ENCODE peak calls at places on chromosomes 11 and 22, in seven cellular contexts. M is SK-N-SH, A is H1, H is GM12891, T is GM12878, J is HepG2, B is K562. E is an unnamed sample.

GRCh38 chr11:79100093-79100704 is 340.6 kb downstream of the TENM4 start:
- DNase-seq in M (peak; percentile 82), A (peak; percentile 57), H (peak; percentile 66), T (no peak), J (peak; percentile 45), B (peak; percentile 58), E (peak; percentile 41)

GRCh38 chr11:114172055-114172861 is 112.7 kb downstream of the ZBTB16 start:
- DNase-seq in M (no peak), A (no peak), H (no peak), T (no peak), J (no peak), B (no peak), E (no peak)

GRCh38 chr22:35631597-35631996 is 14.5 kb upstream of the MB start:
- DNase-seq in M (peak; percentile 60), A (peak; percentile 85), H (peak; percentile 37), T (no peak), J (peak; percentile 60), B (peak; percentile 56), E (no peak)

GRCh38 chr11:100068116-100068515 is 619.0 kb upstream of the ARHGAP42 start:
- DNase-seq in M (no peak), A (no peak), H (no peak), T (no peak), J (no peak), B (no peak), E (no peak)

GRCh38 chr22:35044607-35045390 is 21.2 kb upstream of the ISX start:
- DNase-seq in M (no peak), A (no peak), H (no peak), T (no peak), J (no peak), B (no peak), E (no peak)

GRCh38 chr11:12461516-12461915 is 84.1 kb downstream of the PARVA start:
- DNase-seq in M (peak; percentile 27), A (no peak), H (no peak), T (no peak), J (no peak), B (peak; percentile 45), E (no peak)

GRCh38 chr11:35461917-35462316 is 42.6 kb upstream of the SLC1A2 start:
- DNase-seq in M (no peak), A (no peak), H (no peak), T (no peak), J (no peak), B (no peak), E (no peak)

GRCh38 chr11:134633276-134633675 is 221.2 kb upstream of the B3GAT1 start:
- DNase-seq in M (no peak), A (no peak), H (no peak), T (no peak), J (no peak), B (no peak), E (no peak)

GRCh38 chr11:103624708-103625623 is 411.5 kb upstream of the DDI1 start:
- DNase-seq in M (peak; percentile 22), A (no peak), H (no peak), T (no peak), J (no peak), B (no peak), E (no peak)

GRCh38 chr22:50578776-50579310 is 616 bp upstream of the CPT1B start:
- DNase-seq in M (no peak), A (no peak), H (no peak), T (no peak), J (no peak), B (no peak), E (no peak)

GRCh38 chr11:123519055-123519796 is 89.2 kb downstream of the GRAMD1B start:
- DNase-seq in M (peak; percentile 55), A (peak; percentile 52), H (no peak), T (no peak), J (no peak), B (no peak), E (no peak)

GRCh38 chr22:19478466-19479357 is at the start of gene UFD1:
- DNase-seq in M (peak; percentile 91), A (peak; percentile 88), H (peak; percentile 79), T (no peak), J (peak; percentile 70), B (peak; percentile 95), E (peak; percentile 73)

DNA sequence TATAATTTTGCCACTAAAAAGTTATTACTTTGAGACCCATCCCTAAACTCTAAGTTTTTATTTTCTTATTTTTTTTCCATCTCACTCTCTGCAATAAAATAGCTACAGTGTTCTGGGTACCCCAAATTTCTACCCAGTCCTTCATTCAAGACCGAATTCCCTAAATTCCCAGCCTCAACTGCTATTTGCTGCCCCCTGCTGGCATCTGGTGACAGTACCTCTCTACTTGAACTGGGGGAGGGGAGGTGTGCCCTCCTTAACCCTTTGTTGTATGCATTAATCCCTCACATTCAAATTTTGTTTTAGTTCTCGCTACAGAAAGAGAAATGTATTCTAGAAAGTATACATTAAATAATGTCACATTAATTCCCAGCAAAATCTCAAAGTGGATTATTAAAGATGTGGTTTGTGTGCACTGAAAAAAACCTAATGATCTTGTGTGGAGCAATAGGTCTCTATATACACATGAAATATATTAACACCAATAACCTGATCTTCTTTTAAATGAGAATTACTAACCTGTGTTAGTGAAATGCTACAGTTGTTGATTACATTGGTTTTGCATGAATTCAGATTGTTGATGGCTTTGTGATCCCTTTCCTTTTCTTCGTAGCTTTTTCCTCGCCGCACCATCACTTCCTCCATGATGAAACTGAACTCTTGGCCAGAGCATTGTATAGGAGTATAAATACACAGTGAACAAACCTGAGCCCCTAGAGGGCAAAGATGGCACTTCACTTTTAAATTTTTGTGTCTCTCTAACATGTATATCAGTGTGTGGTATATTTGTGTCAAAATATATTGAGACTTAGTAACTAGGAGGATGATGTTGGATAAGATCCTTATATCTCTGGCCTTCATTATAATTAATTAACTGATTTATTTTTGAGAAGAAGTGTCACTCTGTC is 590.0 kb downstream of the METTL15 start:
- DNase-seq in M (peak; percentile 56), A (peak; percentile 91), H (peak; percentile 2), T (no peak), J (peak; percentile 41), B (peak; percentile 52), E (no peak)
- TF ChIP-seq POLR2AphosphoS5 in M (no peak), A (no peak), H (no peak), T (no peak), J (no peak), B (no peak), E (no peak)

GRCh38 chr11:14578551-14578956 is 58.4 kb upstream of the PSMA1 start:
- DNase-seq in M (peak; percentile 24), A (no peak), H (no peak), T (peak; percentile 65), J (peak; percentile 82), B (peak; percentile 52), E (no peak)
- TF ChIP-seq TAF1 in M (no peak), A (no peak), H (no peak), T (no peak), J (no peak), B (no peak), E (no peak)

DNA sequence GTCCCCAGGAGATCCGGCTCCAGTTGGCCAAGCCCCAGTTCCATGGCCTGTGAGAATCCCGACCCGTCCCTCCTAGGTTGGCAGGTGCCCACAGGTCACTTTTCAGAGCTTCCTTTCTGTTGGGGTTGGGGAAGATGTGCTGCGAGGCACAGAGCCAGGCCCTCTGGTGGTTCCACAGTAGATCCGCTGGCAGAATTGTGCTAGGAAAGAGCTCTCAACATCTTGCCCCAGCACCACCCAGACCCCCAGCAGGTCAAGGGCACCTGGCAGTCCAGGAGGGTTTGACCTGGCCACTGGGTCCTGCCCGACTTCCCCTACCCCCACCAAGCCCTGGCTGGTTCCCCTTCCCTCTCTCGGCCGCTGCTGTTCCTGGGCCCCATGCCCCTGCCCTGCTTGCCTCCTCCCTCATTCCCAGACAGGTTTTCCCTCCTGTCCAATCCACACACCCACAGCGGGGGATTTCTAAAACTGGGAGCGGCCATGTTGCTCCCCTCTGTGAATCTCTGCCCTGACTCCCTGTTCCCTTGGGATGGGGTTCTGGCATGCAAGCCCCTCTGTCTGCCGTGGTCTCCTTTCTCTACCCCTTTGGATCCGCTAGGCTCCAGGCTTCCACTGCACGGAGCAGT is 26.2 kb upstream of the GCAT start:
- DNase-seq in M (no peak), A (no peak), H (no peak), T (no peak), J (peak; percentile 42), B (no peak), E (no peak)
- TF ChIP-seq POLR2AphosphoS5 in M (no peak), A (no peak), H (no peak), T (no peak), J (no peak), B (no peak), E (no peak)

DNA sequence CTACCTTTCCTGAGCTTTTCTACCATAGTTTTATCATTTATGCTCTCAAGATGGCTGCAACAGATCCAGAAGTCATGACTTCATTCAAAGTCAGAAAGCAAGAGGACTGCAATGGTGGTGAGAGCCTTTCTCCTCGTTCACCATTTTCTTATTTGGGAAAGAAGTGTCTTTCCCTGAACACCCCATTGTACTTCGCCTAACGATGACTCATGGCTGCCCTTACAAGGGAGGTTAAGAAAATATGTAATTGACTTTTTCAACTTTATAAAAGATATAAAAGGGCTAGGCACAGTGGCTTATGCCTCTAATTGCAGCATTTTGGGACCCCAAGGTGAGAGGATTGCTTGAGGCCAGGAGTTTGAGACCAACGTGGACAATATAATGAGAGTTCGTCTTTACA is 541.7 kb downstream of the METTL15 start:
- DNase-seq in M (no peak), A (no peak), H (no peak), T (no peak), J (no peak), B (no peak), E (no peak)
- TF ChIP-seq TAF1 in M (no peak), A (no peak), H (no peak), T (no peak), J (no peak), B (no peak), E (no peak)

DNA sequence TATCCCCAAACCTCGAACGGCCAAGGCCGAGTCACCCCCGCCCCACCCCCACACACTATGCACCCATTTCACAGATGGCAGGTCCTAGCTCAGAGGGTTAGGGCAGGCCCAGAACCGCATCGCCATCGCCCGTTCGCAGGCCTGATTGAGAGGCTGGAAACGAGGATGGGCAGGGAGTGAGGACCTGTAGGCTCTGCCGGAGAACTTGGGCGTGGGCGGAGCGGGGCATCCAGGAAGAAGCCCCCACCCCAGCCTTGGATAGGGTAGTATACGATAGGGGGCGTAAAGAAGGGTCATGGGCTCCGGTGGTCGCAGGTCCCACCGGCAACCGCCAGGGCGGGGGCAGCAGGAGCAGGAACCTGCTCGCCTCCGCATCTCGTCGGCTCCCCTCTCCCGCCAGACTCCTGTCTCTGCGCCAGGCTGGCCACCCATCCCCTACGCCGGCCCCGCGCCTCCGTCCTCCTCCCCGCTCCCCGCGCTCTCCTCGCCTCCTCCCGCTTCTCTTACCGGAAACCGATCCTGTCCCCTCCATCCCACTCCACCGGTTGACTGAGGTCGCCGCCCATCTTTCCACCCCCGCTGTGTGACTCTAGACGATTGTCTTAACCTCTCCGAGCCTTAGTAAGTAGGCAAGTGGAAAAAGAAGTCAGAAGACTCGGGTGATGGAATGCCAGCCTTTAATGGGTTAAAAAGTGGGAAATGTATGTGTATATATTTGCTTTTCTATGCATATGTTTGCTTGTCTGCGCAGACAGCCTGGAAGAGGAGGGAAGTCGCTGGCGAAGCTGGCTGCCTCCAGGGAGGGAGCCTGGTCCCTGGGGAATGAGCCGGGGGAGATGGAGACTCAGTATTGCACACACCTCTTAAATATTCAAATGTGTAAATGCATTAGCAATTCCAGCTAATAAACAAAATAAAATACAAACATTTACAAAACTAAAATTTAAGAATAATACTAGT is 52.8 kb downstream of the CYTH4 start:
- DNase-seq in M (peak; percentile 82), A (peak; percentile 76), H (no peak), T (no peak), J (no peak), B (no peak), E (no peak)
- TF ChIP-seq POLR2AphosphoS5 in M (no peak), A (no peak), H (no peak), T (no peak), J (no peak), B (no peak), E (no peak)

GRCh38 chr11:132430352-132431091 is 1060.1 kb downstream of the NTM start:
- DNase-seq in M (peak; percentile 59), A (no peak), H (no peak), T (no peak), J (no peak), B (no peak), E (no peak)
- TF ChIP-seq TAF1 in M (no peak), A (no peak), H (no peak), T (no peak), J (no peak), B (no peak), E (no peak)